ENCODE peak calls at places on chromosomes 13 and 19, in eight cellular contexts. One of them, this sample, is unnamed.

GRCh38 chr19:48644839-48645651 is 942 bp downstream of the CA11 start:
- DNase-seq in osteocyte: no peak
- DNase-seq in posterior cingulate gyrus: peak
- DNase-seq in SJSA1: peak
- DNase-seq in activated CD8-positive, alpha-beta memory T cell treated with anti-CD3 and anti-CD28 coated beads for 4 hours: peak
- DNase-seq in EL: peak
- DNase-seq in C1 segment of cervical spinal cord: peak
- DNase-seq in A549: peak
- DNase-seq in this sample: peak

GRCh38 chr13:100290165-100290801 is 201.4 kb downstream of the PCCA start:
- DNase-seq in posterior cingulate gyrus: no peak
- DNase-seq in activated CD8-positive, alpha-beta memory T cell treated with anti-CD3 and anti-CD28 coated beads for 4 hours: no peak
- DNase-seq in EL: no peak
- DNase-seq in C1 segment of cervical spinal cord: no peak
- DNase-seq in A549: no peak
- DNase-seq in SJSA1: no peak
- DNase-seq in osteocyte: no peak
- DNase-seq in this sample: no peak

GRCh38 chr19:5288347-5288739 is 52.3 kb downstream of the PTPRS start:
- DNase-seq in activated CD8-positive, alpha-beta memory T cell treated with anti-CD3 and anti-CD28 coated beads for 4 hours: no peak
- DNase-seq in osteocyte: no peak
- DNase-seq in A549: no peak
- DNase-seq in posterior cingulate gyrus: no peak
- DNase-seq in EL: no peak
- DNase-seq in SJSA1: no peak
- DNase-seq in C1 segment of cervical spinal cord: no peak
- DNase-seq in this sample: no peak

GRCh38 chr13:28819748-28820098 is 416 bp upstream of the MTUS2 start:
- DNase-seq in SJSA1: peak
- DNase-seq in osteocyte: no peak
- DNase-seq in A549: peak
- DNase-seq in C1 segment of cervical spinal cord: no peak
- DNase-seq in EL: peak
- DNase-seq in activated CD8-positive, alpha-beta memory T cell treated with anti-CD3 and anti-CD28 coated beads for 4 hours: no peak
- DNase-seq in posterior cingulate gyrus: peak
- DNase-seq in this sample: no peak

GRCh38 chr13:29428310-29428991 is 167.0 kb downstream of the SLC7A1 start:
- DNase-seq in posterior cingulate gyrus: no peak
- DNase-seq in EL: peak
- DNase-seq in osteocyte: no peak
- DNase-seq in C1 segment of cervical spinal cord: no peak
- DNase-seq in A549: no peak
- DNase-seq in activated CD8-positive, alpha-beta memory T cell treated with anti-CD3 and anti-CD28 coated beads for 4 hours: no peak
- DNase-seq in SJSA1: no peak
- DNase-seq in this sample: no peak

GRCh38 chr19:4583961-4584669 is 24.6 kb upstream of the SEMA6B start:
- DNase-seq in posterior cingulate gyrus: peak
- DNase-seq in C1 segment of cervical spinal cord: no peak
- DNase-seq in SJSA1: no peak
- DNase-seq in EL: no peak
- DNase-seq in activated CD8-positive, alpha-beta memory T cell treated with anti-CD3 and anti-CD28 coated beads for 4 hours: no peak
- DNase-seq in osteocyte: no peak
- DNase-seq in A549: no peak
- DNase-seq in this sample: no peak

GRCh38 chr19:42540071-42540553 is 11.8 kb upstream of the CEACAM1 start:
- DNase-seq in activated CD8-positive, alpha-beta memory T cell treated with anti-CD3 and anti-CD28 coated beads for 4 hours: no peak
- DNase-seq in EL: no peak
- DNase-seq in C1 segment of cervical spinal cord: no peak
- DNase-seq in A549: no peak
- DNase-seq in SJSA1: peak
- DNase-seq in osteocyte: no peak
- DNase-seq in posterior cingulate gyrus: no peak
- DNase-seq in this sample: peak

GRCh38 chr13:64239372-64239771 is 2823.7 kb upstream of the PCDH20 start:
- DNase-seq in EL: peak
- DNase-seq in A549: no peak
- DNase-seq in activated CD8-positive, alpha-beta memory T cell treated with anti-CD3 and anti-CD28 coated beads for 4 hours: no peak
- DNase-seq in osteocyte: no peak
- DNase-seq in SJSA1: no peak
- DNase-seq in C1 segment of cervical spinal cord: no peak
- DNase-seq in posterior cingulate gyrus: no peak
- DNase-seq in this sample: no peak

GRCh38 chr19:38679839-38680238 is 32.4 kb downstream of the ACTN4 start:
- DNase-seq in SJSA1: no peak
- DNase-seq in posterior cingulate gyrus: no peak
- DNase-seq in EL: peak
- DNase-seq in A549: peak
- DNase-seq in activated CD8-positive, alpha-beta memory T cell treated with anti-CD3 and anti-CD28 coated beads for 4 hours: no peak
- DNase-seq in C1 segment of cervical spinal cord: no peak
- DNase-seq in osteocyte: no peak
- DNase-seq in this sample: no peak

GRCh38 chr19:32688315-32688714 is 3.3 kb upstream of the NUDT19 start:
- DNase-seq in posterior cingulate gyrus: no peak
- DNase-seq in activated CD8-positive, alpha-beta memory T cell treated with anti-CD3 and anti-CD28 coated beads for 4 hours: no peak
- DNase-seq in EL: no peak
- DNase-seq in C1 segment of cervical spinal cord: no peak
- DNase-seq in osteocyte: no peak
- DNase-seq in SJSA1: no peak
- DNase-seq in A549: no peak
- DNase-seq in this sample: no peak

GRCh38 chr13:27406178-27406939 is 18.1 kb upstream of the GTF3A start:
- DNase-seq in osteocyte: no peak
- DNase-seq in posterior cingulate gyrus: no peak
- DNase-seq in EL: peak
- DNase-seq in activated CD8-positive, alpha-beta memory T cell treated with anti-CD3 and anti-CD28 coated beads for 4 hours: no peak
- DNase-seq in SJSA1: no peak
- DNase-seq in A549: peak
- DNase-seq in C1 segment of cervical spinal cord: no peak
- DNase-seq in this sample: peak

GRCh38 chr19:39409886-39410619 is 2.4 kb upstream of the PLEKHG2 start:
- DNase-seq in C1 segment of cervical spinal cord: peak
- DNase-seq in posterior cingulate gyrus: no peak
- DNase-seq in A549: peak
- DNase-seq in SJSA1: peak
- DNase-seq in activated CD8-positive, alpha-beta memory T cell treated with anti-CD3 and anti-CD28 coated beads for 4 hours: no peak
- DNase-seq in EL: peak
- DNase-seq in osteocyte: peak
- DNase-seq in this sample: peak

GRCh38 chr19:35299523-35300339 is 7.8 kb downstream of the MAG start:
- DNase-seq in C1 segment of cervical spinal cord: peak
- DNase-seq in SJSA1: no peak
- DNase-seq in posterior cingulate gyrus: peak
- DNase-seq in osteocyte: no peak
- DNase-seq in A549: no peak
- DNase-seq in EL: no peak
- DNase-seq in activated CD8-positive, alpha-beta memory T cell treated with anti-CD3 and anti-CD28 coated beads for 4 hours: no peak
- DNase-seq in this sample: no peak

GRCh38 chr13:74930402-74931165 is 551.4 kb downstream of the TBC1D4 start:
- DNase-seq in posterior cingulate gyrus: no peak
- DNase-seq in activated CD8-positive, alpha-beta memory T cell treated with anti-CD3 and anti-CD28 coated beads for 4 hours: no peak
- DNase-seq in SJSA1: no peak
- DNase-seq in C1 segment of cervical spinal cord: no peak
- DNase-seq in EL: peak
- DNase-seq in A549: no peak
- DNase-seq in osteocyte: no peak
- DNase-seq in this sample: no peak

GRCh38 chr19:38073806-38074685 is 150.0 kb downstream of the DPF1 start:
- DNase-seq in A549: no peak
- DNase-seq in osteocyte: no peak
- DNase-seq in activated CD8-positive, alpha-beta memory T cell treated with anti-CD3 and anti-CD28 coated beads for 4 hours: no peak
- DNase-seq in SJSA1: no peak
- DNase-seq in C1 segment of cervical spinal cord: no peak
- DNase-seq in posterior cingulate gyrus: peak
- DNase-seq in EL: no peak
- DNase-seq in this sample: peak

GRCh38 chr13:102951808-102952207 is 106.0 kb downstream of the ERCC5 start:
- DNase-seq in C1 segment of cervical spinal cord: no peak
- DNase-seq in activated CD8-positive, alpha-beta memory T cell treated with anti-CD3 and anti-CD28 coated beads for 4 hours: no peak
- DNase-seq in posterior cingulate gyrus: no peak
- DNase-seq in A549: no peak
- DNase-seq in EL: no peak
- DNase-seq in osteocyte: no peak
- DNase-seq in SJSA1: no peak
- DNase-seq in this sample: no peak

GRCh38 chr19:1001538-1002166 is 1.4 kb downstream of the GRIN3B start:
- DNase-seq in posterior cingulate gyrus: peak
- DNase-seq in osteocyte: no peak
- DNase-seq in A549: peak
- DNase-seq in activated CD8-positive, alpha-beta memory T cell treated with anti-CD3 and anti-CD28 coated beads for 4 hours: peak
- DNase-seq in EL: peak
- DNase-seq in C1 segment of cervical spinal cord: no peak
- DNase-seq in SJSA1: no peak
- DNase-seq in this sample: no peak

GRCh38 chr13:75129331-75129730 is 352.6 kb downstream of the TBC1D4 start:
- DNase-seq in activated CD8-positive, alpha-beta memory T cell treated with anti-CD3 and anti-CD28 coated beads for 4 hours: no peak
- DNase-seq in posterior cingulate gyrus: no peak
- DNase-seq in EL: no peak
- DNase-seq in A549: no peak
- DNase-seq in C1 segment of cervical spinal cord: no peak
- DNase-seq in SJSA1: no peak
- DNase-seq in osteocyte: no peak
- DNase-seq in this sample: no peak

GRCh38 chr19:2547721-2548120 is 71.8 kb downstream of the GADD45B start:
- DNase-seq in A549: no peak
- DNase-seq in EL: no peak
- DNase-seq in osteocyte: no peak
- DNase-seq in C1 segment of cervical spinal cord: no peak
- DNase-seq in posterior cingulate gyrus: no peak
- DNase-seq in SJSA1: no peak
- DNase-seq in activated CD8-positive, alpha-beta memory T cell treated with anti-CD3 and anti-CD28 coated beads for 4 hours: no peak
- DNase-seq in this sample: no peak

GRCh38 chr19:47644743-47645499 is 36.0 kb downstream of the BICRA start:
- DNase-seq in osteocyte: no peak
- DNase-seq in activated CD8-positive, alpha-beta memory T cell treated with anti-CD3 and anti-CD28 coated beads for 4 hours: no peak
- DNase-seq in EL: no peak
- DNase-seq in SJSA1: no peak
- DNase-seq in C1 segment of cervical spinal cord: no peak
- DNase-seq in A549: no peak
- DNase-seq in posterior cingulate gyrus: no peak
- DNase-seq in this sample: peak

GRCh38 chr19:18946918-18947317 is 5.9 kb upstream of the HOMER3 start:
- DNase-seq in osteocyte: no peak
- DNase-seq in EL: no peak
- DNase-seq in C1 segment of cervical spinal cord: no peak
- DNase-seq in activated CD8-positive, alpha-beta memory T cell treated with anti-CD3 and anti-CD28 coated beads for 4 hours: no peak
- DNase-seq in SJSA1: no peak
- DNase-seq in posterior cingulate gyrus: no peak
- DNase-seq in A549: no peak
- DNase-seq in this sample: no peak

GRCh38 chr19:53981408-53981998 is 9.9 kb upstream of the CACNG6 start:
- DNase-seq in osteocyte: no peak
- DNase-seq in activated CD8-positive, alpha-beta memory T cell treated with anti-CD3 and anti-CD28 coated beads for 4 hours: no peak
- DNase-seq in C1 segment of cervical spinal cord: no peak
- DNase-seq in SJSA1: no peak
- DNase-seq in A549: no peak
- DNase-seq in posterior cingulate gyrus: no peak
- DNase-seq in EL: no peak
- DNase-seq in this sample: no peak

GRCh38 chr13:111944171-111944583 is 122.8 kb upstream of the SOX1 start:
- DNase-seq in osteocyte: peak
- DNase-seq in posterior cingulate gyrus: no peak
- DNase-seq in EL: no peak
- DNase-seq in SJSA1: peak
- DNase-seq in activated CD8-positive, alpha-beta memory T cell treated with anti-CD3 and anti-CD28 coated beads for 4 hours: no peak
- DNase-seq in C1 segment of cervical spinal cord: no peak
- DNase-seq in A549: no peak
- DNase-seq in this sample: no peak

GRCh38 chr19:14267224-14267741 is 61.3 kb upstream of the ADGRL1 start:
- DNase-seq in EL: no peak
- DNase-seq in SJSA1: no peak
- DNase-seq in A549: no peak
- DNase-seq in activated CD8-positive, alpha-beta memory T cell treated with anti-CD3 and anti-CD28 coated beads for 4 hours: no peak
- DNase-seq in C1 segment of cervical spinal cord: no peak
- DNase-seq in osteocyte: no peak
- DNase-seq in posterior cingulate gyrus: no peak
- DNase-seq in this sample: no peak

GRCh38 chr13:72151241-72151640 is 284.2 kb upstream of the DACH1 start:
- DNase-seq in posterior cingulate gyrus: no peak
- DNase-seq in C1 segment of cervical spinal cord: no peak
- DNase-seq in EL: peak
- DNase-seq in osteocyte: no peak
- DNase-seq in SJSA1: no peak
- DNase-seq in A549: no peak
- DNase-seq in activated CD8-positive, alpha-beta memory T cell treated with anti-CD3 and anti-CD28 coated beads for 4 hours: no peak
- DNase-seq in this sample: no peak